ENCODE peak calls at places on chromosome 3, in nine cellular contexts. S is kidney; J is keratinocyte; H is body of pancreas; X is hepatocyte; N is small intestine; T is effector memory CD4-positive, alpha-beta T cell; Y is cardiac muscle cell; F is CD8-positive, alpha-beta memory T cell. R is an unnamed sample.

GRCh38 chr3:13332158-13332557 is 88.0 kb downstream of the NUP210 start:
- DNase-seq in F (no peak), X (no peak), N (peak; percentile 11), H (peak; percentile 88), J (no peak), Y (no peak), T (no peak), S (no peak), R (no peak)

GRCh38 chr3:138686771-138687221 is 78.2 kb downstream of the FAIM start:
- DNase-seq in Y (peak; percentile 37), S (no peak), N (no peak), J (no peak), F (no peak), X (peak; percentile 21), T (no peak), H (peak; percentile 18), R (peak; percentile 91)

GRCh38 chr3:143601738-143602480 is 246.4 kb downstream of the SLC9A9 start:
- DNase-seq in T (no peak), J (no peak), S (no peak), H (peak; percentile 18), F (no peak), X (no peak), Y (no peak), N (no peak), R (no peak)

GRCh38 chr3:124078978-124079911 is 87.3 kb upstream of the ROPN1 start:
- DNase-seq in T (no peak), H (peak; percentile 37), J (no peak), N (peak; percentile 57), S (no peak), F (no peak), X (peak; percentile 51), Y (peak; percentile 66), R (peak; percentile 72)

GRCh38 chr3:171028025-171028778 is 1.7 kb upstream of the SLC2A2 start:
- DNase-seq in Y (peak; percentile 65), S (peak; percentile 82), J (no peak), F (no peak), X (peak; percentile 59), T (no peak), N (peak; percentile 88), H (peak; percentile 43), R (no peak)

GRCh38 chr3:32843504-32844321 is 25.9 kb downstream of the TRIM71 start:
- DNase-seq in N (no peak), F (no peak), X (no peak), H (no peak), T (no peak), J (no peak), Y (no peak), S (no peak), R (no peak)

GRCh38 chr3:192273611-192274010 is 453.7 kb downstream of the FGF12 start:
- DNase-seq in Y (no peak), S (no peak), N (no peak), X (no peak), J (no peak), F (no peak), T (no peak), H (peak; percentile 10), R (no peak)

GRCh38 chr3:141127344-141128125 is 76.4 kb downstream of the SPSB4 start:
- DNase-seq in N (no peak), Y (no peak), T (no peak), S (no peak), X (no peak), H (peak; percentile 73), F (no peak), J (no peak), R (no peak)

DNA sequence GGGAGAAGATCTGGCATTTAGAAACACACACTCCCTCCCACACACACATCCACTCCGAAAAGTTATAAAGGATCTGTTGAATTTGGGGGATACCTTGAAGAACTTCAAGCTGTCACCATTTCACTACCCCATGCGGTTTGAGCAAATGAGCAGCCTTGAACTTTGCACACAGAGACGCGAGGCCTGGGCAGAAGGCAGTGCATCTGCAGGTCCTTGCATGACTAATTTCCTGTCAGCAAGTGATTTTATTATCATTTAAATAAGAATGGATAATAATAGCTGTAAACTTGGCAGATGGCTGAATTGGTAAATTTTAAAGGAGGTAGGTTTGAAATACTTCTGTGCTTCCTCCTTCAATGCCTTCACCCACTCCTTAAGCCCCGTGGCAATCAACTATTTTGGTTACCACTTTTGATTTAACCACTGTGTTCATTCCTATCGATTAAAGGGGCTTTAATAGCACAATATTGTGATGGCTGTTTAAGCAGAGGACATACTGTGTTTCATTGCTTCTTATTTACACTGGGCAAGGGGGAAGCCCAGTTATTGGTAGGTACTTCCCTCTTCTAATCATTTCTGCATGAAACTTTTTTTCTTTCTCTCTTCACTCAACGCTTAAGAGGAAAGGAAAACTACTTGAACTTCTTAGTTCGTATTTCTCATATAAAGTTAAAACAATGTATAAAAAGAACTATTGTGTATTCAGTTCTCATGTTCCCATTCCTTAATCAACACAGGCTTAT is 108.1 kb downstream of the ROBO2 start:
- DNase-seq in F (no peak), N (peak; percentile 49), Y (no peak), H (no peak), S (no peak), J (no peak), X (no peak), T (no peak), R (no peak)
- H3K4me3 ChIP-seq in F (no peak overlapping the region), N (no peak overlapping the region), Y (no peak overlapping the region), H (no peak overlapping the region), S (no peak overlapping the region), J (no peak overlapping the region), X (no peak overlapping the region), T (no peak overlapping the region), R (no peak overlapping the region)

GRCh38 chr3:10473581-10474438 is 31.6 kb downstream of the ATP2B2 start:
- DNase-seq in N (no peak), X (no peak), H (no peak), Y (no peak), J (no peak), S (peak; percentile 48), T (no peak), F (no peak), R (no peak)
- H3K4me1 ChIP-seq in N (no peaks in the 10 kb centered on the region), X (no peaks in the 10 kb centered on the region), H (no peaks in the 10 kb centered on the region), Y (peaks cover 17% of the 10 kb centered on the region), J (no peaks in the 10 kb centered on the region), S (no peaks in the 10 kb centered on the region), T (no peaks in the 10 kb centered on the region), F (no peaks in the 10 kb centered on the region), R (no peaks in the 10 kb centered on the region)

GRCh38 chr3:131007256-131007655 is 19.4 kb downstream of the ASTE1 start:
- DNase-seq in S (no peak), N (no peak), T (no peak), F (no peak), J (no peak), X (no peak), H (no peak), Y (no peak), R (no peak)
- H3K36me3 ChIP-seq in S (peaks cover 4% of the 10 kb centered on the region), N (peaks cover 5% of the 10 kb centered on the region), T (peaks cover 13% of the 10 kb centered on the region), F (peaks cover 8% of the 10 kb centered on the region), J (peaks cover 13% of the 10 kb centered on the region), X (no peaks in the 10 kb centered on the region), H (no peaks in the 10 kb centered on the region), Y (peaks cover 12% of the 10 kb centered on the region), R (peaks cover 15% of the 10 kb centered on the region)

GRCh38 chr3:149339931-149340309 is 6.5 kb upstream of the TM4SF18 start:
- DNase-seq in X (peak; percentile 83), H (peak; percentile 86), F (no peak), S (peak; percentile 93), J (peak; percentile 88), Y (no peak), T (no peak), N (peak; percentile 27), R (peak; percentile 85)
- H3K4me3 ChIP-seq in X (no peak overlapping the region), H (no peak overlapping the region), F (no peak overlapping the region), S (no peak overlapping the region), J (peak overlapping the region; percentile 63), Y (no peak overlapping the region), T (no peak overlapping the region), N (no peak overlapping the region), R (no peak overlapping the region)

DNA sequence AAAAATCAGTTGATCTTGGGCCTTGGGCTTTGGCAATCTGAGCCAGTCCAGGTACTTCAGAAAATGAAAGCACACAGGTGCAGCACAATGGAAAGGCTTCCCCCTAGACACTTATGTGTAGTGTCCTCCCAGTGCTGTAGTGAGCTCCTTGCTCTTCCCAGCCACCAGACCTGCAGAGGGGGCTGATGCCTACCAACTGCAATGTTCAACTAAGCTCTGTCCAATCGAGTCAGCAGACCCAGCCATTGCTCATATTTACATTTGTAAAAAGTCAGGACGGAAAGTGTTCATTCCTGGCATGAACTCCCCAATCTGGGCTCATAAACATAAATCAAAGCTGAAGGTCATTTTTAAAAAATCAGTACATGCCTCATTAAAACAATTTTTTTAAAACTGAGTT is 73.0 kb downstream of the FOXP1 start:
- DNase-seq in J (no peak), S (no peak), H (no peak), N (no peak), Y (no peak), T (no peak), X (peak; percentile 40), F (no peak), R (no peak)
- H3K4me1 ChIP-seq in J (peaks cover 14% of the 10 kb centered on the region), S (no peaks in the 10 kb centered on the region), H (peaks cover 17% of the 10 kb centered on the region), N (peaks cover 2% of the 10 kb centered on the region), Y (peaks cover 15% of the 10 kb centered on the region), T (peaks cover 5% of the 10 kb centered on the region), X (peaks cover 23% of the 10 kb centered on the region), F (peaks cover 24% of the 10 kb centered on the region), R (peaks cover 2% of the 10 kb centered on the region)